ENCODE peak calls at places on chromosomes 5 and 9, in five cellular contexts. G, L, S, U and I are unnamed samples. For H3K4me1, the result is how much of the 10 kb centered on the place peaks cover.

GRCh38 chr9:121284733-121285451 is 16.9 kb downstream of the GSN start:
- DNase-seq in S (no peak), G (peak), U (peak), L (no peak), I (no peak)

GRCh38 chr9:135017916-135018915 is 69.3 kb upstream of the OLFM1 start:
- DNase-seq in L (no peak), S (no peak), U (no peak), G (no peak), I (no peak)

GRCh38 chr5:14714706-14715105 is 50.2 kb downstream of the OTULIN start:
- DNase-seq in L (no peak), S (no peak), U (no peak), G (no peak), I (no peak)

GRCh38 chr5:61053937-61054336 is 108.3 kb downstream of the SMIM15 start:
- DNase-seq in G (no peak), S (no peak), L (no peak), U (no peak), I (no peak)

GRCh38 chr5:41510176-41510831 is at the start of gene PLCXD3:
- DNase-seq in G (no peak), L (peak), U (peak), S (peak), I (no peak)

GRCh38 chr5:473344-474192 is 30.6 kb downstream of the EXOC3 start:
- DNase-seq in U (peak), L (no peak), G (no peak), S (peak), I (no peak)

GRCh38 chr9:83456226-83456625 is 82.0 kb downstream of the FRMD3 start:
- DNase-seq in S (no peak), G (no peak), U (no peak), L (no peak), I (no peak)

GRCh38 chr5:65768723-65769122 is 46.7 kb downstream of the NLN start:
- DNase-seq in L (no peak), G (no peak), S (no peak), U (no peak), I (no peak)

GRCh38 chr9:126404459-126404858 is 77.8 kb downstream of the MVB12B start:
- DNase-seq in U (no peak), G (no peak), S (no peak), L (no peak), I (no peak)

GRCh38 chr5:153965102-153965645 is 73.5 kb downstream of the FAM114A2 start:
- DNase-seq in L (peak), U (no peak), S (no peak), G (peak), I (no peak)

GRCh38 chr5:87300744-87301143 is 33.1 kb downstream of the RASA1 start:
- DNase-seq in L (no peak), U (no peak), S (no peak), G (no peak), I (no peak)

GRCh38 chr5:93800988-93801811 is 59.8 kb upstream of the POU5F2 start:
- DNase-seq in L (peak), G (no peak), S (no peak), U (no peak), I (peak)

GRCh38 chr5:38555354-38556114 is 912 bp downstream of the LIFR start:
- DNase-seq in L (no peak), G (no peak), S (no peak), U (no peak), I (no peak)

GRCh38 chr9:23229764-23230434 is 596.1 kb downstream of the ELAVL2 start:
- DNase-seq in U (no peak), S (no peak), L (no peak), G (no peak), I (no peak)

GRCh38 chr9:122392284-122392683 is 21.5 kb downstream of the PTGS1 start:
- DNase-seq in U (no peak), S (no peak), L (no peak), G (no peak), I (peak)

GRCh38 chr5:36870399-36871040 is 6.0 kb upstream of the NIPBL start:
- DNase-seq in G (no peak), S (no peak), L (no peak), U (no peak), I (peak)

GRCh38 chr5:79795764-79796398 is 106.2 kb downstream of the CMYA5 start:
- DNase-seq in S (no peak), G (peak), L (peak), U (peak), I (no peak)

GRCh38 chr9:128771094-128771721 is 519 bp downstream of the ZER1 start:
- DNase-seq in L (no peak), S (no peak), U (no peak), G (no peak), I (peak)

GRCh38 chr9:92770005-92770995 is 5.7 kb upstream of the BICD2 start:
- DNase-seq in G (no peak), U (no peak), L (no peak), S (peak), I (peak)

GRCh38 chr5:143227301-143227700 is 176.2 kb downstream of the NR3C1 start:
- DNase-seq in L (no peak), G (no peak), U (no peak), S (no peak), I (no peak)

GRCh38 chr5:177313561-177314259 is 2.0 kb upstream of the MXD3 start:
- DNase-seq in S (no peak), U (peak), G (no peak), L (no peak), I (no peak)

GRCh38 chr5:95620030-95620869 is at the start of gene GPR150:
- DNase-seq in S (peak), L (peak), U (no peak), G (peak), I (no peak)

GRCh38 chr9:16363916-16364315 is 506.6 kb downstream of the BNC2 start:
- DNase-seq in S (no peak), L (no peak), U (no peak), G (no peak), I (no peak)

GRCh38 chr9:7542648-7543165 is 256.9 kb downstream of the DMAC1 start:
- DNase-seq in G (no peak), S (no peak), U (no peak), L (no peak), I (no peak)

GRCh38 chr9:82584349-82584846 is 478.5 kb downstream of the RASEF start:
- DNase-seq in L (no peak), U (no peak), S (no peak), G (no peak), I (no peak)

GRCh38 chr9:19946446-19947109 is 157.7 kb upstream of the SLC24A2 start:
- DNase-seq in U (no peak), L (no peak), G (no peak), S (no peak), I (no peak)

GRCh38 chr5:59791131-59791485 is 102.4 kb downstream of the PDE4D start:
- DNase-seq in U (no peak), S (no peak), L (no peak), G (no peak), I (no peak)

GRCh38 chr9:676780-677458 is 164.6 kb upstream of the DMRT1 start:
- DNase-seq in U (no peak), L (no peak), S (no peak), G (no peak), I (no peak)
- H3K4me1 ChIP-seq in U (under half), L (under half), S (under half), G (under half), I (under half)

DNA sequence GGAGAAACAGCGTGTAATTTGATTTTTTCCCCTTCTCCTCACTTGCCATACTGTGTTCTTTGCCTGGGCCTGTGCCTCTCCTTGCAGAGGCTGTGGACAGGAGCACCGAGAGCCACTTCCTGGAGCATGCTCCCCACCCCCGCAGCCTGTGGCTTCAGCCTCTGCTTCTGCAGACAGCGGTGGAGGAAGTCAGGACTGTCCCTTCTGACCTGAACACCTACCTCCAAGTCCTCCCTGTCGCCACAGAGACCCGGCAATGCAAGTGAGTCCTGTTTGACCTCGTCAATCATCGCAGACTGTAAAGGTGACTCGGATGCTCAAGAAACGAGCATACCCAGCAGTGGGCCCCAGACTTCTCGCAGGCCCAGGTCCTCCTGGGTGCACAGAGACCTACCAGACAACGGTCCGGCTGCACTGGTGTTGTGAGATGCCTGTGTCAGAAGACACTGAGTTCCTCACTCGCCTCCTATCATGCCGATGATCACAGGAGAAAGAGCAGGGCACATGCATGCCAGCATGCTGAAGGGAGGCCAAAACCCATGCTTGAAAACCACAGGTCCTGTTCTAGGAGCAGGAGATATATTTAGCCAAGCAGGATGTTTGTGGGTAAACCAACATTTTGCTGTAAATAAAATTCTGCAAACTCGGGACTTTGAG is 198.8 kb downstream of the AUH start:
- DNase-seq in U (no peak), S (peak), G (no peak), L (no peak), I (no peak)
- H3K27ac ChIP-seq in U (no peak), S (no peak), G (no peak), L (no peak), I (no peak)

GRCh38 chr9:137761032-137761431 is 116.5 kb upstream of the CACNA1B start:
- DNase-seq in U (no peak), S (no peak), L (no peak), G (no peak), I (no peak)

GRCh38 chr9:137760426-137760825 is 117.2 kb upstream of the CACNA1B start:
- DNase-seq in S (no peak), L (no peak), U (peak), G (no peak), I (no peak)

GRCh38 chr9:137763271-137763955 is 114.2 kb upstream of the CACNA1B start:
- DNase-seq in L (no peak), G (no peak), S (no peak), U (no peak), I (no peak)

GRCh38 chr9:137762414-137763061 is 115.0 kb upstream of the CACNA1B start:
- DNase-seq in G (no peak), L (no peak), S (no peak), U (no peak), I (no peak)

DNA sequence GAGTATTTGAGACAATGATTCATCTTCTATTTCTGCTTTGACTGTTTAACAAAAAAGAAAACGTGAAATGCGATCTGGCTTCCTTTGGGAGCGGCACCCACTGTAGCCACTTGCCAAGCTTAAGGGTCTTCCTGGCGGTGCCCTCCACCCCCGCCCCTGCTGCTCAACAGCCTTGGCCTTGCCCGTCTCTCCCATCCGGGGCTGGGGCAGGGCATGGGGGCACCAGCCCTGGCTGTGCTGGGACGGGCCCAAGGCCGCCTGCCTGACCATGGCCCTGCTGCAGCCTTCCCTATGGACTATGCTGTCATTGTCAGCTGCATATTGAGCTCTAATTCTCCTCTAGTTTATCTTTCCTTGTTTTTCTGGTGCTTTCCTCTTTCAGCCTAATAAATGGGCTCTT is 115.8 kb upstream of the CACNA1B start:
- DNase-seq in L (no peak), S (no peak), U (no peak), G (no peak), I (no peak)
- H3K4me1 ChIP-seq in L (under half), S (under half), U (under half), G (under half), I (under half)

GRCh38 chr9:136407911-136408310 is 2.5 kb downstream of the ENTR1 start:
- DNase-seq in G (no peak), L (no peak), U (no peak), S (no peak), I (no peak)
- H3K27ac ChIP-seq in G (no peak), L (no peak), U (no peak), S (no peak), I (no peak)